ENCODE peak calls at places on chromosomes 11 and 22, in five cellular contexts. U, C, Q, B and H are unnamed samples. For H3K27me3, the result is how much of the 10 kb centered on the place peaks cover.

GRCh38 chr22:35539910-35540599 is 576 bp upstream of the RASD2 start:
- DNase-seq in U (peak), C (peak), Q (peak), B (peak), H (no peak)

GRCh38 chr22:39456262-39457046 is at the start of gene MGAT3:
- DNase-seq in U (no peak), C (no peak), Q (no peak), B (no peak), H (no peak)

GRCh38 chr11:62816567-62816966 is 11.3 kb upstream of the NXF1 start:
- DNase-seq in U (no peak), C (no peak), Q (no peak), B (no peak), H (no peak)

GRCh38 chr22:20433686-20434241 is 3.9 kb downstream of the SCARF2 start:
- DNase-seq in U (no peak), C (no peak), Q (no peak), B (peak), H (no peak)

GRCh38 chr11:118161786-118162185 is 9.2 kb upstream of the SCN4B start:
- DNase-seq in U (no peak), C (no peak), Q (no peak), B (peak), H (no peak)

GRCh38 chr11:118918128-118918685 is 7.5 kb downstream of the BCL9L start:
- DNase-seq in U (peak), C (peak), Q (peak), B (peak), H (peak)

GRCh38 chr22:27057717-27058116 is 400.3 kb downstream of the MIAT start:
- DNase-seq in U (no peak), C (no peak), Q (no peak), B (no peak), H (no peak)

GRCh38 chr11:115676206-115676605 is 172.0 kb upstream of the CADM1 start:
- DNase-seq in U (no peak), C (peak), Q (no peak), B (no peak), H (no peak)

GRCh38 chr11:99893803-99894202 is 793.3 kb upstream of the ARHGAP42 start:
- DNase-seq in U (no peak), C (no peak), Q (no peak), B (no peak), H (no peak)

GRCh38 chr22:28903080-28903479 is 19.7 kb downstream of the ZNRF3 start:
- DNase-seq in U (peak), C (no peak), Q (peak), B (peak), H (no peak)

GRCh38 chr11:67268036-67268683 is 1.9 kb downstream of the GRK2 start:
- DNase-seq in U (peak), C (no peak), Q (no peak), B (peak), H (no peak)

GRCh38 chr11:67389477-67389876 is 2.3 kb upstream of the RAD9A start:
- DNase-seq in U (peak), C (no peak), Q (no peak), B (no peak), H (peak)

GRCh38 chr22:38271927-38272372 is 860 bp downstream of the TMEM184B start:
- DNase-seq in U (no peak), C (no peak), Q (no peak), B (no peak), H (no peak)

GRCh38 chr22:37295213-37295886 is 13.0 kb downstream of the CYTH4 start:
- DNase-seq in U (no peak), C (no peak), Q (no peak), B (no peak), H (no peak)

GRCh38 chr11:120203626-120204025 is 7.2 kb upstream of the OAF start:
- DNase-seq in U (no peak), C (no peak), Q (no peak), B (no peak), H (no peak)

GRCh38 chr11:30326114-30326783 is 3.3 kb downstream of the ARL14EP start:
- DNase-seq in U (no peak), C (peak), Q (no peak), B (no peak), H (no peak)

GRCh38 chr22:42061041-42061440 is 9.6 kb downstream of the NAGA start:
- DNase-seq in U (no peak), C (no peak), Q (no peak), B (no peak), H (no peak)

GRCh38 chr11:119320593-119321524 is 3.9 kb upstream of the MCAM start:
- DNase-seq in U (peak), C (peak), Q (peak), B (peak), H (no peak)

GRCh38 chr22:49015459-49015858 is 812.2 kb downstream of the BRD1 start:
- DNase-seq in U (no peak), C (no peak), Q (no peak), B (no peak), H (no peak)

GRCh38 chr11:64058494-64058893 is 22.8 kb downstream of the FLRT1 start:
- DNase-seq in U (peak), C (peak), Q (no peak), B (no peak), H (no peak)

GRCh38 chr11:6542727-6543126 is 45.6 kb downstream of the DNHD1 start:
- DNase-seq in U (no peak), C (no peak), Q (no peak), B (no peak), H (no peak)

GRCh38 chr22:49046546-49047305 is 780.9 kb downstream of the BRD1 start:
- DNase-seq in U (peak), C (no peak), Q (peak), B (no peak), H (no peak)

GRCh38 chr11:4496555-4497248 is 14.3 kb downstream of the OR52K1 start:
- DNase-seq in U (no peak), C (no peak), Q (no peak), B (no peak), H (no peak)

GRCh38 chr22:26558246-26558895 is 31.6 kb downstream of the TPST2 start:
- DNase-seq in U (no peak), C (peak), Q (no peak), B (no peak), H (no peak)

DNA sequence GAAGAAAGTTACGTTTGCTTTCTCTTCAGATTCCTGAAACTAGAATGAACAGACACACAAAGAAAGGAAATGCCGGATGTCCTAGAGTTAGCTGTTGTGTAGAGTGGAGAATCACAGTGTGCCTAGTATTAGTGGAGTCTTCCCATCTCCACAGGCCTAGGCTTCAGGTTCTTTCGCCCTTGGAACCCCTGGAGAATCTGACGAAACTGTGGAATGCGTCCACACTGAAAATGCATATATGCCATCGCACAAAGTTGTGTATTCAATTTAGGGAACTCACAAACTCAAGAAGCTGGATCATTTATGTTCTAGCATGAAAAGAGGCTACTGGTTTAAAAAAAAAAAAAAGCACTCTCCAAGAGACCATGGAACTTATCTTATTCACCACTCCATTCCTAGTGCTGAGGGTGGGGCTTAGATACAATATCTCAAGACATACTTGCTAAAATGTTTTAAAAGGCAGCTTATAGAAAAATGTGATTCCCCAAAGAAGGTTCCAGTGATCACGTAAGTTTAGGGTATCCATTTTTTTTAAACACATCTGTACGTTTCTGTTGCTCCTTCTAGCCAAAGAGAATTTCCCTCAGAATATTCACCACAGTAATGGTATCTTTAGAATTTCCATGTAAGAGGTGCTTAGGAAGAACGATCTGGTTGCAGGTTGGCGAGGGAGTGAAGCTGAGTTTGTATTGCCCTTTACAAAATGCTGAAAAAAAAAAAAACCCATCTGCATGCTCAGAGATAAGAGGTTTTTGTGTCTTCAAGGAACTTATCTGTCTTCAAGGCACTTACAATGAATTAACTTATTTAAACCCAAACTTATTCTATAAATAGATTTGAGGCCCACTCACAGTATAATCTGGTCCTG is 20.0 kb downstream of the MAML2 start:
- DNase-seq in U (no peak), C (no peak), Q (no peak), B (no peak), H (no peak)
- H3K4me3 ChIP-seq in U (no peak), C (no peak), Q (no peak), B (no peak), H (no peak)

GRCh38 chr11:3222941-3223905 is 4.6 kb upstream of the MRGPRG start:
- DNase-seq in U (no peak), C (no peak), Q (no peak), B (no peak), H (no peak)

GRCh38 chr11:3223932-3224729 is 5.5 kb upstream of the MRGPRG start:
- DNase-seq in U (peak), C (no peak), Q (no peak), B (no peak), H (no peak)

GRCh38 chr11:3221408-3222002 is 2.9 kb upstream of the MRGPRG start:
- DNase-seq in U (peak), C (no peak), Q (peak), B (no peak), H (no peak)

GRCh38 chr11:3220521-3221407 is 2.2 kb upstream of the MRGPRG start:
- DNase-seq in U (peak), C (no peak), Q (peak), B (no peak), H (no peak)

DNA sequence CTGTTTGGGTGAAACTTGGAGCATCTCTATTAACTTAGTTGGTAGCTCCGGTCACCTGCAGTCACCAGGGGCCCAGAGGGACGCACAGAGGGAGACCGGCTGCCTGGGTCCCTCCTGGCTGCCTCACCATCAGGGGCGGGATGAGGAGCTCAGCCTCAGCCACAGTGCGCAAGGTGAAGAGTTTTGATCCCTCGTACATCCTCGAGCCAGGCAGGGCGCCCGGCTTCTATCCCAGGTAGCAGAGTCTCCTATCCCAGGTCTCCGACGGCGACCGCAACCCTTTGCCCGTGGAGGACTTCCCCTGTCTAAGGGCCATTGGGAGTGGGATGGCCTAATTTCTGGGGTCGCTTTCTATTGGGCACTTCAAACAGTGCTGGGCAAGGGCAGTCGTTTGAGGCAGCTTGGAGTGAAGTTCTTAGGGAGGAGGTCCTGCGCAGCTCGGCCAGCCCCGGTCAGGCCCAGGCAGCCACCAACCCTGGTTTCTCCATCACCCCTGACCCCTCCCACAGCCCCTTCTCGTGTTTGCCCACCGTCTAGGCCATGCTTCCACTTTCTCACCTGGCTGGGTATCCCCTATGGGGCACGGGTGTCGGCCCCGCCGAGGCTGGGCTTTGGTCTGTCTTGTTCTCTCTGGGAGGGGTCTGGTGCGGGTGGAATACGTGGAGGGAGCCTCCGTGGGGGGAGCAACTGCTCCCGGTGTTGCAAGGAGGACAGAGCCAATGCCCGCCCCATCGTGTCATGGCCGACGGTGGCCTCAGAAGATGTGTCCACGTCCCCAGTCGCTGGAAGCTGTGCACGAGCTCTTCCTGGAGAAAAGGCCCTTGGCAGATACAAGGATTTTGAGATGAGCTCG is 3.6 kb upstream of the MRGPRG start:
- DNase-seq in U (peak), C (no peak), Q (peak), B (no peak), H (no peak)
- H3K27me3 ChIP-seq in U (under half), C (under half), Q (under half), B (half or more), H (under half)

DNA sequence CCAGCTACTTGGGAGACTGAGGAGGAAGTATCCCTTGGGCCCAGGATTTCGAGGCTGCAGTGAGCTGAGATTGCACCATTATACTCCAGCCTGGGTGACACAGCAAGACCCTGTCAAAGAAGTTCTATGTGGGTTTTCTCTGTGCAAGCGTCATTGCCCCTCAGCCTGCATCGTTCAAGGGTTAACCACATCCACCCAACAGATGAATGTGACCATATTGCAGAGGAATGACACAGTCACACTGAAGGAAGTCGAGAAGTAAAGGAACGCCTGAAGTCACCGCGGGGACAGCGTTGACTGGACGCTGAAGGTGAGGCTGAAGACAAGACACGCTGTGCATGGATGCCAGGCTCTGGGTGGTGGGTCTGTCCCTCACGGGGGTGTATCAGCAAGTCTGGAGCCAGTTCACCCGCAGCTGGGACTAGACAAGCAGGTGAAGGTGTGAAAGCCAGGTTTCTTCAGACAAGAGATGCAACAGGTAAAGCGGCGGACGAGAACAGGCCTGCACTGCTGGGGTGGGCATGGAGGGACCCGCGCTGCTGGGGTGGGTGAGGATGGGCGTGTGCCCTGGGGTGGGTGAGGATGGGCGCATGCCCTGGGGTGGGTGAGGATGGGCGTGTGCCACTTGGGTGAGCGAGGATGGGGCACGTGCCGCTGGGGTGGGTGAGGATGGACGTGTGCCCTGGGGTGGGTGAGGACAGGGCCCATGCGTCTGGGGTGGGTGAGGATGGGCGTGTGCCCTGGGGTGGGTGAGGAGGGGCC is 36.5 kb upstream of the TOLLIP start:
- DNase-seq in U (no peak), C (no peak), Q (no peak), B (peak), H (no peak)
- TF ChIP-seq CTCF in U (no peak), C (no peak), Q (no peak), B (no peak), H (no peak)

DNA sequence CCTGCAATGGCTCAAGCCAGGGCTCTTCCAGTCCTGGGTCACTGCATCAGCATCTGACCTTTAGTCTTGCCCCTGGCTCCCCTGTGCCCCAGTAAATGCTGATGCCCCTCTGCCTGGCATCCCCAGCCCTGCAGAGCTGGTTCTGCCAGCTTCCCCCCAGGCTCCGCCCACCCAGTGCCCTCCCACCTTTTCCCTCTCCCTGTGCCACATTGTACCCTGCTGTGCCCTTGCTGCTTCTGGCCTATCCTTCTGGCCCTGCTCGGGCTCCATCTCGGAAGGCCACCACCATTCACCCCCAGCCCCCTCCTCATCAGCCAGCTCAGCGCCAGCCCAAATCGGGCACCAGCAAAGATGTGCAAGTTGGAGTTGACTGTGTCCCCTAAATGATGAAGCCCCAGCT is 7.4 kb downstream of the CAPN5 start:
- DNase-seq in U (no peak), C (no peak), Q (peak), B (no peak), H (no peak)
- H3K4me3 ChIP-seq in U (no peak), C (no peak), Q (no peak), B (no peak), H (no peak)

GRCh38 chr11:2273311-2273710 is 2.9 kb upstream of the ASCL2 start:
- DNase-seq in U (no peak), C (no peak), Q (peak), B (no peak), H (no peak)
- H3K27me3 ChIP-seq in U (half or more), C (under half), Q (under half), B (half or more), H (under half)

DNA sequence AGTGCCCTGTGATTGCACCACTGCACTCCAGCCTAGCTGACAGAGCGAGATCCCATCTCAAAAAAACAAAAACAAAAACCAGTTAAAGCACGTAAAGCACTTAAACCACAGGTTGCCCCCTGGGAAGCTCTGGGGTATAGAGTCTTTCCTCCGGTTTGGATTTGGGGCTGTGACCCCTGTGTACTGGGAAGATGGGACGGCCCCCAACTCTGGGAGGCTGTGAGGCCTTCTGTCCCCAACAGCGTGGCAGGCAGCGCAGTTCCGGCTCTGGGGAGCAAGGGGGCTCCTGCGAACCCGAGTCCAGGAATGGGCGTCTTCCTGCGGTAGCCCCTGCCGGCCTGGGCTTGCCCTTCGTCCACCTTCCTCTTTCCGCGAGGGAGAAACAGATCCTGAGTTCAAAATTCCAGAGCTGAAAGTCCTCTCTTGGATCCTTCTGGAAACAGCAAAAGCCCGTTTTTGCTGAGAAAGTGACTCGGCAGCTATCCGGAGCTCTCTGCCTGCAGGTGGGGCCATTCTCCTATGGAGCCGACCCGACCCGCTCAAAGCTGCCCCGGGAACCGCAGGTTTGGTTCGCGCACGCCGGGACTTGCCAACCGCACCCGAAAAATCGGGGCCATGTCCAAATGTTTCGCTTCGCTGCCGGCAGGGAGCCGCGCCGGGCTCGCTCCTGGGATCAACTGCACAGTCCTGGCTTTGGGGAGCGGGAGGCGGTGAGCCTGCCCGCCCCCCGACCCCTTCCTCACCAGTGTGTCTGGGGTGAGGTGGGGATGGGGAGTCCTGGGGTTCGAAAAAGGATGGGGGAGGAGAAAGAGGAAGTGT is 36.3 kb upstream of the POLA2 start:
- DNase-seq in U (peak), C (peak), Q (peak), B (no peak), H (peak)
- TF ChIP-seq CTCF in U (peak), C (peak), Q (peak), B (peak), H (peak)

GRCh38 chr11:128719556-128719824 is 25.6 kb downstream of the FLI1 start:
- DNase-seq in U (no peak), C (no peak), Q (no peak), B (no peak), H (no peak)
- H3K4me3 ChIP-seq in U (no peak), C (no peak), Q (no peak), B (no peak), H (no peak)

GRCh38 chr22:45983797-45984196 is 6.8 kb upstream of the WNT7B start:
- DNase-seq in U (no peak), C (no peak), Q (no peak), B (no peak), H (no peak)
- H3K27me3 ChIP-seq in U (under half), C (under half), Q (under half), B (under half), H (under half)